ENCODE peak calls at places on chromosomes 13 and 19, in four cellular contexts. One of them, this sample, is unnamed.

GRCh38 chr19:6273701-6274601 is 5.8 kb downstream of the MLLT1 start:
- DNase-seq in CD4-positive, alpha-beta T cell: no peak
- DNase-seq in GM10248: no peak
- DNase-seq in lower leg skin: peak; percentile 97
- DNase-seq in this sample: no peak

GRCh38 chr19:42352216-42352892 is 26.9 kb downstream of the MEGF8 start:
- DNase-seq in GM10248: peak; percentile 57
- DNase-seq in lower leg skin: no peak
- DNase-seq in CD4-positive, alpha-beta T cell: no peak
- DNase-seq in this sample: no peak

GRCh38 chr13:99367106-99367616 is 60.0 kb upstream of the GPR183 start:
- DNase-seq in GM10248: no peak
- DNase-seq in CD4-positive, alpha-beta T cell: no peak
- DNase-seq in lower leg skin: peak; percentile 50
- DNase-seq in this sample: no peak

GRCh38 chr13:23578411-23579071 is 8.3 kb downstream of the TNFRSF19 start:
- DNase-seq in lower leg skin: peak; percentile 96
- DNase-seq in GM10248: peak; percentile 74
- DNase-seq in CD4-positive, alpha-beta T cell: peak; percentile 51
- DNase-seq in this sample: peak; percentile 70

GRCh38 chr13:51000576-51001260 is 91.1 kb downstream of the RNASEH2B start:
- DNase-seq in GM10248: no peak
- DNase-seq in CD4-positive, alpha-beta T cell: no peak
- DNase-seq in lower leg skin: peak; percentile 89
- DNase-seq in this sample: no peak

GRCh38 chr13:44819245-44819644 is 170.0 kb downstream of the NUFIP1 start:
- DNase-seq in GM10248: no peak
- DNase-seq in lower leg skin: no peak
- DNase-seq in CD4-positive, alpha-beta T cell: no peak
- DNase-seq in this sample: no peak

GRCh38 chr13:51584731-51585191 is 499 bp downstream of the WDFY2 start:
- DNase-seq in lower leg skin: no peak
- DNase-seq in CD4-positive, alpha-beta T cell: peak; percentile 57
- DNase-seq in GM10248: peak; percentile 60
- DNase-seq in this sample: peak; percentile 59

GRCh38 chr19:17722655-17723240 is 3.5 kb downstream of the MAP1S start:
- DNase-seq in GM10248: no peak
- DNase-seq in lower leg skin: no peak
- DNase-seq in CD4-positive, alpha-beta T cell: no peak
- DNase-seq in this sample: no peak

GRCh38 chr13:43006893-43007631 is 15.0 kb upstream of the EPSTI1 start:
- DNase-seq in lower leg skin: no peak
- DNase-seq in CD4-positive, alpha-beta T cell: no peak
- DNase-seq in GM10248: no peak
- DNase-seq in this sample: no peak

GRCh38 chr13:28730762-28731161 is 12.0 kb upstream of the SLC46A3 start:
- DNase-seq in GM10248: no peak
- DNase-seq in CD4-positive, alpha-beta T cell: no peak
- DNase-seq in lower leg skin: no peak
- DNase-seq in this sample: no peak

GRCh38 chr19:28239270-28239669 is 973.7 kb downstream of the UQCRFS1 start:
- DNase-seq in CD4-positive, alpha-beta T cell: no peak
- DNase-seq in GM10248: no peak
- DNase-seq in lower leg skin: no peak
- DNase-seq in this sample: peak; percentile 62

GRCh38 chr13:50577806-50578205 is 265.7 kb downstream of the DLEU7 start:
- DNase-seq in CD4-positive, alpha-beta T cell: no peak
- DNase-seq in GM10248: no peak
- DNase-seq in lower leg skin: no peak
- DNase-seq in this sample: no peak

GRCh38 chr19:50501568-50502475 is 9.2 kb downstream of the JOSD2 start:
- DNase-seq in CD4-positive, alpha-beta T cell: no peak
- DNase-seq in GM10248: no peak
- DNase-seq in lower leg skin: no peak
- DNase-seq in this sample: no peak

GRCh38 chr19:24159707-24160106 is 72.7 kb downstream of the ZNF254 start:
- DNase-seq in lower leg skin: no peak
- DNase-seq in CD4-positive, alpha-beta T cell: no peak
- DNase-seq in GM10248: no peak
- DNase-seq in this sample: no peak

GRCh38 chr13:111165189-111165588 is 50.1 kb downstream of the ARHGEF7 start:
- DNase-seq in CD4-positive, alpha-beta T cell: no peak
- DNase-seq in GM10248: peak; percentile 20
- DNase-seq in lower leg skin: no peak
- DNase-seq in this sample: no peak

GRCh38 chr13:44854264-44855060 is 134.8 kb downstream of the NUFIP1 start:
- DNase-seq in GM10248: no peak
- DNase-seq in lower leg skin: peak; percentile 54
- DNase-seq in CD4-positive, alpha-beta T cell: no peak
- DNase-seq in this sample: no peak

GRCh38 chr19:48635966-48636858 is 967 bp downstream of the DBP start:
- DNase-seq in GM10248: no peak
- DNase-seq in CD4-positive, alpha-beta T cell: no peak
- DNase-seq in lower leg skin: peak; percentile 94
- DNase-seq in this sample: no peak

GRCh38 chr13:112445411-112446271 is 69.5 kb downstream of the SPACA7 start:
- DNase-seq in lower leg skin: peak; percentile 68
- DNase-seq in GM10248: no peak
- DNase-seq in CD4-positive, alpha-beta T cell: no peak
- DNase-seq in this sample: no peak

GRCh38 chr13:68982961-68983619 is 1124.5 kb upstream of the ATXN8OS start:
- DNase-seq in CD4-positive, alpha-beta T cell: no peak
- DNase-seq in lower leg skin: no peak
- DNase-seq in GM10248: no peak
- DNase-seq in this sample: no peak

GRCh38 chr19:30722236-30722635 is 350.1 kb downstream of the ZNF536 start:
- DNase-seq in GM10248: no peak
- DNase-seq in lower leg skin: peak; percentile 81
- DNase-seq in CD4-positive, alpha-beta T cell: no peak
- DNase-seq in this sample: no peak

GRCh38 chr13:72886272-72887062 is 104.5 kb downstream of the PIBF1 start:
- DNase-seq in lower leg skin: no peak
- DNase-seq in GM10248: no peak
- DNase-seq in CD4-positive, alpha-beta T cell: no peak
- DNase-seq in this sample: no peak

GRCh38 chr13:112734696-112735547 is 45.1 kb downstream of the ATP11A start:
- DNase-seq in CD4-positive, alpha-beta T cell: no peak
- DNase-seq in GM10248: no peak
- DNase-seq in lower leg skin: no peak
- DNase-seq in this sample: no peak

GRCh38 chr13:74325106-74325505 is 190.9 kb upstream of the KLF12 start:
- DNase-seq in CD4-positive, alpha-beta T cell: no peak
- DNase-seq in GM10248: no peak
- DNase-seq in lower leg skin: no peak
- DNase-seq in this sample: no peak
- TF ChIP-seq CTCF in CD4-positive, alpha-beta T cell: no peak
- TF ChIP-seq CTCF in GM10248: no peak
- TF ChIP-seq CTCF in lower leg skin: no peak
- TF ChIP-seq CTCF in this sample: no peak

GRCh38 chr13:58994778-58995177 is 1169.0 kb downstream of the DIAPH3 start:
- DNase-seq in GM10248: no peak
- DNase-seq in lower leg skin: no peak
- DNase-seq in CD4-positive, alpha-beta T cell: no peak
- DNase-seq in this sample: no peak
- TF ChIP-seq CTCF in GM10248: peak; percentile 10
- TF ChIP-seq CTCF in lower leg skin: no peak
- TF ChIP-seq CTCF in CD4-positive, alpha-beta T cell: no peak
- TF ChIP-seq CTCF in this sample: no peak

GRCh38 chr19:35132254-35132653 is 2.6 kb downstream of the LGI4 start:
- DNase-seq in CD4-positive, alpha-beta T cell: no peak
- DNase-seq in GM10248: no peak
- DNase-seq in lower leg skin: no peak
- DNase-seq in this sample: no peak
- TF ChIP-seq CTCF in CD4-positive, alpha-beta T cell: no peak
- TF ChIP-seq CTCF in GM10248: no peak
- TF ChIP-seq CTCF in lower leg skin: no peak
- TF ChIP-seq CTCF in this sample: no peak

DNA sequence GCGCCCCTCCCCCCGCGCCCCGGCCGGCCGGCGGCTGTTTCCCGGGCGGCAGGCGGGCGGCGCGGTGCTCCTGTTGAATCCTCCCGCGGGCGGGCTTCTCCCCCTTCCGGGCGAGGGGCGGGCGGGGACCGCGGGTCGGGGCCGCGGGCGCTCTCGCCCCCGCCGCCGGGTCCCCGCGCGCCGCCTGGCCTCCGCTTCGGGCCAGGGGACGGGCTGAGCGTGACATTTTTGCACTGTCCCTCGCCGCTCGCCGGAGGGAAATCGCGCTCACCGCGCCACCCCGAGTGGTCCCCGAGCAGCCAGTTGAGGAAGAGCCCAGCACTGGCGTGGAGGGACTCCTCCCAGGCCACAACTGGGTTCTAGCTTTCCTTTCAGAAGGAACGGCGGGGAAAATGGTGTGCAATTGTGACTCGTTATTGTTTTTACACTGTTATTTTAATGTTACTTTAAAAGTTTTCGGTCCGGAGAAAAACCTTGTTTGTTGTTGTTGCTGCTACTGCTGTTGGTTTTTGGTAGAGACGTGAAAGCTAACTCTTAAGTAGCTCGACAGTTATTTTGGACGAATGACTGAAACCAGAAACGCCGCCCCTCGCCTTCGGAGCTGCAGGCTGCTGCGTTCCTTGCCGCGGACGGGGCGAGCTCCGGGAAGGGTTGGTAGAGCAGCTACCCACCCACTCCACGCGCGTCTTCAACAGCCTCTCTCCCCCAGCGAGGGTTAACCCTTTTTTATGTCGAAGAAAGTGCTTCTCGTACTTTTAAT is 942 bp downstream of the PDS5B start:
- DNase-seq in lower leg skin: peak; percentile 92
- DNase-seq in GM10248: peak; percentile 72
- DNase-seq in CD4-positive, alpha-beta T cell: peak; percentile 38
- DNase-seq in this sample: peak; percentile 63
- TF ChIP-seq CTCF in lower leg skin: no peak
- TF ChIP-seq CTCF in GM10248: peak; percentile 31
- TF ChIP-seq CTCF in CD4-positive, alpha-beta T cell: no peak
- TF ChIP-seq CTCF in this sample: no peak

DNA sequence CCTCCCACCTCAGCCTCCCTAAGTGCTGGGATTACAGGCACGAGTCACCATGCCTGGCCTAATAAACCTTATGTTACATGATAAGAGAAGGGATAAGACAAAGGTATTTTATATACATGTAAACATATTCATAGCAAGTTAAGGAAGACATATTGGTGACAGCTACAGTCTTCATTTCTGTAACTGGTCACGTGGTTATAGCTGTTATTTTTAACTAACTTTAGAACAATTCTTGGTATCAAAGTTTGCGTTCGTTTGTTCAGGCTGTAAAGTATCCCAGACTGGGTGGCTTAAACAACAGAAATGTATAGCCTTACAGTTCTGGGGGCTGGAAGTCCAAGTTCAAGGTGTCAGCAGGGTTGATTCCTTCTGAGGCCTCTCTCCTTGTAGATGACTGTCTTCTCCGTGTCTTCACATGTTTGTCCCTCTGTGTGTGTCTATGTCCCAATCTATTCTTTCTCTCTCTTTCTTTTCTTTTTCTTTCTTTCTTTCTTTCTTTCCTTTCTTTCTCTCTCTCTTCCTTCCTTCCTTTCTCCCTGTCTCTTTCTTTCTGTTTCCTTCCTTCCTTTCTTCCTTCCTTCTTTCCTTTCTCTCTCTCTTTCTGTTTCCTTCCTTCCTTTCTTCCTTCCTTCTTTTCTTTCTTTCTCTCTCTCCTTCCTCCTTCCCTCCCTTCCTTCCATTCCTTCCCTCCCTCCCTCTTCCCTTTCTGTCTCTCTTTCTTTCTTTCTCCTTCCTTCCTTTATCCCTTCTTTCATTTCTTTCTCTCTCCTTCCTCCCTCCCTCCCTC is 7.6 kb downstream of the ACTL9 start:
- DNase-seq in GM10248: no peak
- DNase-seq in CD4-positive, alpha-beta T cell: no peak
- DNase-seq in lower leg skin: no peak
- DNase-seq in this sample: no peak
- TF ChIP-seq CTCF in GM10248: no peak
- TF ChIP-seq CTCF in CD4-positive, alpha-beta T cell: no peak
- TF ChIP-seq CTCF in lower leg skin: no peak
- TF ChIP-seq CTCF in this sample: no peak

DNA sequence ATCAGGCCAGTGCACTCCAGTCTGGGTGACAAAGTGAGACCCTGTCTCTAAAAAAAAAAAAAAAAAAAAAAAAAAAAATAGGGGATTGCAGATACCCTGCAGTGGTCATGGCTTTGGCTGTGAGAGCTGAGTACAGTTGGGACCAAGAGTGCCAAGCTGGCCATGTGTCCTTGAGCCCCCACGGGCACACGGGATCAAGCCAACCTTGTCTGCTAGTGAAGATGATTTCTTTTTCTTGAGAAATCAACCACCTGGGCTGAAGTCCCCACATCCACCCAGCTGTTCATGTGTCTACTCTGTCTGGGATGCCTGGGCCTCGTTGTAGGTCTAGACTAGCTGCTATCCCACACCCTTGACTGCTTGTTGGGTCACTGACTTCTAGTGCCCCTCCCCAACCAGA is 34.0 kb downstream of the CERS4 start:
- DNase-seq in GM10248: no peak
- DNase-seq in lower leg skin: no peak
- DNase-seq in CD4-positive, alpha-beta T cell: no peak
- DNase-seq in this sample: no peak
- TF ChIP-seq CTCF in GM10248: no peak
- TF ChIP-seq CTCF in lower leg skin: no peak
- TF ChIP-seq CTCF in CD4-positive, alpha-beta T cell: no peak
- TF ChIP-seq CTCF in this sample: no peak

This sample was measured in endothelial cell.